ENCODE peak calls at places on chromosomes 12 and 14, in nine cellular contexts. Z is ovary, D is astrocyte of the cerebellum, V is mammary epithelial cell, G is GM10248, B is bronchial epithelial cell, H is HCT116, X is osteoblast, Y is neural crest cell. O is an unnamed sample.

GRCh38 chr12:100908501-100908900 is 113.9 kb downstream of the ANO4 start:
- DNase-seq in X (peak), H (no peak), Z (no peak), B (peak), G (no peak), Y (no peak), V (peak), D (no peak), O (no peak)

GRCh38 chr12:22609501-22609900 is 15.5 kb upstream of the ETNK1 start:
- DNase-seq in Y (no peak), X (no peak), Z (no peak), B (no peak), G (no peak), H (no peak), V (no peak), D (no peak), O (no peak)

GRCh38 chr14:86501611-86502010 is 971.7 kb downstream of the FLRT2 start:
- DNase-seq in G (no peak), H (no peak), B (no peak), D (no peak), V (no peak), Z (no peak), X (no peak), Y (no peak), O (no peak)

GRCh38 chr14:67674480-67675218 is at the start of gene VTI1B:
- DNase-seq in V (peak), G (peak), H (peak), Z (peak), B (peak), Y (peak), D (peak), X (peak), O (peak)

GRCh38 chr12:124947561-124948398 is 33.3 kb upstream of the UBC start:
- DNase-seq in Z (no peak), D (no peak), Y (no peak), G (no peak), B (no peak), V (no peak), H (no peak), X (peak), O (no peak)

GRCh38 chr14:92456215-92457017 is 57.2 kb upstream of the RIN3 start:
- DNase-seq in Z (no peak), V (peak), G (peak), Y (peak), H (peak), B (peak), X (peak), D (peak), O (peak)

GRCh38 chr12:117538032-117538690 is 176.7 kb upstream of the NOS1 start:
- DNase-seq in H (no peak), Z (no peak), D (no peak), G (no peak), Y (no peak), B (no peak), X (peak), V (no peak), O (no peak)

GRCh38 chr12:67474934-67475620 is 173.5 kb upstream of the DYRK2 start:
- DNase-seq in X (no peak), D (no peak), G (no peak), H (no peak), V (no peak), Y (no peak), Z (no peak), B (no peak), O (no peak)

GRCh38 chr12:64583395-64584172 is 26.7 kb upstream of the RASSF3 start:
- DNase-seq in X (peak), Z (no peak), H (no peak), D (no peak), B (no peak), G (no peak), Y (no peak), V (no peak), O (no peak)

GRCh38 chr12:126534495-126534894 is 1469.3 kb downstream of the AACS start:
- DNase-seq in D (no peak), Z (no peak), Y (no peak), B (no peak), X (no peak), V (no peak), G (no peak), H (no peak), O (no peak)

GRCh38 chr12:53754196-53754595 is 2.4 kb upstream of the CISTR start:
- DNase-seq in V (no peak), D (no peak), X (no peak), Z (no peak), G (no peak), Y (no peak), H (no peak), B (no peak), O (no peak)

GRCh38 chr12:99043319-99043914 is 398.3 kb downstream of the APAF1 start:
- DNase-seq in V (peak), B (peak), X (no peak), Z (peak), D (peak), G (peak), Y (peak), H (peak), O (no peak)

GRCh38 chr14:99325591-99325990 is 53.6 kb upstream of the BCL11B start:
- DNase-seq in Y (no peak), V (no peak), Z (no peak), X (no peak), H (no peak), B (no peak), D (no peak), G (peak), O (no peak)

GRCh38 chr12:80901661-80902060 is 36.1 kb downstream of the LIN7A start:
- DNase-seq in D (no peak), V (no peak), B (no peak), G (no peak), Y (no peak), H (no peak), Z (no peak), X (no peak), O (no peak)

GRCh38 chr14:87131879-87132278 is 861.1 kb downstream of the GALC start:
- DNase-seq in D (no peak), B (peak), H (no peak), G (no peak), Y (no peak), X (no peak), Z (no peak), V (peak), O (no peak)

GRCh38 chr12:66304296-66304915 is 2.1 kb downstream of the HELB start:
- DNase-seq in Y (no peak), B (no peak), H (no peak), G (no peak), Z (no peak), D (no peak), X (no peak), V (no peak), O (no peak)

GRCh38 chr14:56751471-56751870 is 58.8 kb downstream of the OTX2 start:
- DNase-seq in B (no peak), X (no peak), Z (no peak), H (no peak), G (no peak), Y (no peak), D (no peak), V (no peak), O (no peak)

GRCh38 chr12:108613548-108613947 is 15.7 kb upstream of the TMEM119 start:
- DNase-seq in H (no peak), G (peak), B (no peak), Z (no peak), V (no peak), D (no peak), X (peak), Y (no peak), O (no peak)

GRCh38 chr14:21136024-21136423 is 19.8 kb downstream of the OR5AU1 start:
- DNase-seq in V (no peak), G (peak), H (peak), B (peak), X (peak), D (no peak), Z (no peak), Y (no peak), O (no peak)

GRCh38 chr12:64001439-64001838 is 156.9 kb downstream of the SRGAP1 start:
- DNase-seq in Y (no peak), D (no peak), Z (no peak), B (no peak), G (no peak), X (no peak), H (no peak), V (peak), O (no peak)

GRCh38 chr12:18476866-18477265 is 215.5 kb downstream of the PIK3C2G start:
- DNase-seq in G (no peak), X (no peak), H (no peak), B (no peak), D (no peak), Y (no peak), V (no peak), Z (no peak), O (no peak)

GRCh38 chr12:119005832-119006360 is 24.6 kb downstream of the SRRM4 start:
- DNase-seq in D (no peak), Z (no peak), G (no peak), V (no peak), B (no peak), X (no peak), H (no peak), Y (no peak), O (no peak)

GRCh38 chr14:32567543-32568384 is 238.7 kb downstream of the AKAP6 start:
- DNase-seq in G (no peak), X (no peak), B (peak), D (no peak), Z (no peak), Y (no peak), H (no peak), V (no peak), O (no peak)

GRCh38 chr14:42111355-42111754 is 504.7 kb downstream of the LRFN5 start:
- DNase-seq in Y (no peak), D (no peak), H (no peak), V (peak), Z (no peak), B (peak), G (no peak), X (no peak), O (no peak)

GRCh38 chr14:91225025-91225424 is 19.5 kb downstream of the GPR68 start:
- DNase-seq in X (peak), D (no peak), B (peak), Z (no peak), V (peak), G (no peak), Y (no peak), H (no peak), O (no peak)

GRCh38 chr14:93648440-93649168 is 139.7 kb downstream of the PRIMA1 start:
- DNase-seq in Z (no peak), H (peak), V (peak), B (peak), X (no peak), D (no peak), Y (no peak), G (no peak), O (no peak)
- TF ChIP-seq CTCF in Z (no peak), H (peak), V (peak), B (peak), X (peak), D (peak), Y (peak), G (peak), O (peak)

GRCh38 chr12:591167-591570 is 72.1 kb downstream of the NINJ2 start:
- DNase-seq in V (no peak), D (no peak), G (no peak), B (no peak), X (no peak), Z (no peak), H (no peak), Y (no peak), O (no peak)
- TF ChIP-seq CTCF in V (no peak), D (no peak), G (no peak), B (no peak), X (no peak), Z (no peak), H (peak), Y (peak), O (no peak)

GRCh38 chr12:48019639-48020265 is 15.5 kb upstream of the COL2A1 start:
- DNase-seq in V (no peak), X (no peak), H (no peak), Y (no peak), D (no peak), Z (no peak), B (no peak), G (no peak), O (no peak)

GRCh38 chr12:48017496-48017895 is 13.2 kb upstream of the COL2A1 start:
- DNase-seq in X (no peak), Y (no peak), V (no peak), H (no peak), Z (no peak), B (no peak), G (no peak), D (no peak), O (no peak)

GRCh38 chr12:48017921-48018617 is 13.8 kb upstream of the COL2A1 start:
- DNase-seq in V (no peak), D (no peak), H (no peak), X (no peak), G (no peak), Z (no peak), B (no peak), Y (no peak), O (no peak)

GRCh38 chr12:48016373-48017020 is 12.2 kb upstream of the COL2A1 start:
- DNase-seq in H (no peak), Z (no peak), Y (no peak), V (no peak), D (no peak), X (no peak), B (no peak), G (no peak), O (no peak)

GRCh38 chr12:48018618-48018995 is 14.3 kb upstream of the COL2A1 start:
- DNase-seq in B (no peak), H (no peak), G (no peak), X (no peak), D (no peak), V (no peak), Z (no peak), Y (no peak), O (no peak)
- TF ChIP-seq CTCF in B (no peak), H (no peak), G (no peak), X (no peak), D (no peak), V (no peak), Z (no peak), Y (no peak), O (no peak)

DNA sequence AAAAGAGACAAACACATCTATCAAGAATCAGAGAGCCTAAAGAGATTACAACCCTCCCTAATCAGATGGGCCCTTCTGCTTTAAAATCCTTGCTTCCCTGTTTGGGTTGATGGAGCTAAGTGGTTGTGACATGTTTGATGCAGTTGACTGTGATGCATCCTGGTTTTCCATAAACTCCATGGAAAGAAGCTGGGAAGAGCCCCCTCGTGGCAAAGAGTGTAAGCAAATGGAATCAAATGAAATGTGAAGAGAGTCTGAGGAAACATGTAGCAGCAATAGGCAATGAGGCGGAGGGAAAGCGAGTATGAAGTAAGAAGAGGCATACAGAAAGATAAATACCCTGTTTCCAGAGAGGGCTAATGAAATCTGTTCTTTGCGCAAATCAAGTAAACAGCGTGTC is 70.4 kb upstream of the SLCO1C1 start:
- DNase-seq in G (no peak), H (peak), D (no peak), B (peak), Z (no peak), Y (peak), X (no peak), V (no peak), O (no peak)
- TF ChIP-seq CTCF in G (no peak), H (peak), D (peak), B (peak), Z (no peak), Y (peak), X (peak), V (no peak), O (peak)

GRCh38 chr12:52508211-52508610 is 12.0 kb downstream of the KRT5 start:
- DNase-seq in Y (no peak), X (no peak), Z (no peak), B (no peak), G (no peak), V (no peak), H (no peak), D (no peak), O (no peak)

GRCh38 chr12:52501490-52501889 is 8.4 kb upstream of the KRT6A start:
- DNase-seq in D (no peak), X (no peak), V (no peak), H (no peak), Z (no peak), Y (no peak), G (no peak), B (peak), O (no peak)

DNA sequence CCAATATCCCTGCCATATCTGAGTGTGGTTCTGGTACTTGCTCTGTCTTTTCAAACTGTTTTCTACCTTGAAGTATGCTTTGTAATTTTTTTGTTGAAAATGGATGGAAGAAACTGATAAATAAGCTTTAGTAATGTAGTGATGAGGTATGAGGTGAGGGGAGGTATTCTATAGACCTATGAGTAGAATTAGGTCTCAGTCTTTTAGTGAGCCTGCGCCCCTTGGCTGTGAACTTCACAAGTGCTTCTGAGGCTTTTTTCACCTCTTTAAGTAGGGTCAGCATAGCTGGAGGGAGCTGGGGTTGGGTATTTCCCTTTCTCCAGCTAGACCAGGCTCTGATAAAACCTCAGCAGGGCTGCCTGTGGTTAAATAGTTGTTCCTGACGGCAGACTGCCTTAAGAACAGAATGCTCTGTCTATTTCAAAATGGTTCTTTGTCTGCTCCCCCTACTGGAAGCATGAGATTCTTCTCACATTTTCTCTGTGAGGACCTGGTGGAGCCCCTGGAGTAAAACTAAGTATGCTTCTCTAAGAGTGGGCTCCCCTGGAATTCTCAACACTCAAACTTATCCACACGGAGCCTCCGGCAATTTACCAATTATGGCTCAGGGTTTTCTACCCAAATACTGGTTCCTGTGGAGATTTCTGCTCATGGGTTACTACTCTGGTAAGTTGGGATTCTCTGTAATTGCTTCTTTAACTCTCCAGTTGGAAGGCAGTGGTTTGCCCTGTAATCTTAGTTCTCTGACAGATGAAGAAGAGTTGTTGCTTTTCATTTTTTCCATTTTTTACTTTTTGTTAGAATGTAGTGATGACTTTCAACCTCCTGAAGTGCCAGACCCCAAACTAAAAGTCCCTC is 13.1 kb downstream of the KRT5 start:
- DNase-seq in G (no peak), Z (no peak), Y (peak), B (peak), D (peak), V (peak), H (no peak), X (no peak), O (no peak)
- TF ChIP-seq CTCF in G (peak), Z (no peak), Y (peak), B (peak), D (peak), V (peak), H (peak), X (peak), O (peak)

DNA sequence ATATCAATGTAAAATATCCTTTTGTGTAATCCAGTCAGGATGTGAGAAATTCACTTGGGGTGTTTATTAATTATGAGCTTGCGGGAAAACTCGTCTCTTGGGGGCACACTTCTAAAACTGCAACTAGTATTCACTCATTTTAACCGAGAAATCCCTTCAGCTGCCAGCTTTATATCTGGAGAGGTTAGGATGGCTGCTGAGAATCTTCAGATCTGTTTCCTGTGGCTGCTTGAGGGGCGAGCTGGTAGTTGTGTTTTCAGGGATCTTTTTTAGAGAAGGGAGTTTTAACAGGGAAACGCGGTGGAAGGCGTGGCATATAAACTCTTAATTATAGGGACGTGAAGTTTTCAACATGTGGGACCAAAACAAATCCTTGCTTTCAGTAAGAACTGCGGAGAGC is 833 bp downstream of the PPFIBP1 start:
- DNase-seq in V (no peak), D (no peak), G (no peak), X (no peak), B (peak), H (no peak), Z (peak), Y (no peak), O (no peak)
- TF ChIP-seq CTCF in V (no peak), D (no peak), G (peak), X (no peak), B (no peak), H (no peak), Z (peak), Y (peak), O (no peak)

DNA sequence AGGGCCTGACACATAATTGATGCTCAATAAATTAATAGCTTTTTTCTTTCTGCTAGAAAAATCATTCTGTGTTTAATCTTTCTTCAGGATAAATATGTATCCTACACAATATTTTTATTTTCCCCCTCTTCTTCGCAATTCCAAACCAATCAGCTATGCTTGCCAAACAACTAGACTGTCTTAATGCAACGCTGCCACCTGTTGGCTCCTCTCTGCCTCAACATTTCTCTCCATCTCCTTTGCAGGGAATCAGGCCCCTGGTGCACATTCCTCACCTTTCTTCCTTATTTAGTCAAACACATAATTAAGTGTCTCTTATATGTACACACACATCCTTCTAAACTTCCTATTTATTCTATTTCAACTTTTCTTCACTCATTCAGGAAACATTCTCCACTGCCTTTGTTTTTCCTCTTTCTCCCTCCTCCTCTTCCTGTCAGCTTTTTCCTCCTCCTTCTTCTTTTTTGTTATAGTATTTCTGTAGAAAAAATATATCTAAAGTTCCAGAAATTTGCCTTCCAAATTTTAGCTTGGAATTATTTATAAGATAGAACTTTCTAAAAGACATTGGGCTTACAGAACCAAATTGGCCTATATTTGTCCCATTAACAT is 406.0 kb downstream of the PRKD1 start:
- DNase-seq in H (no peak), B (peak), V (no peak), Y (no peak), X (no peak), D (no peak), Z (no peak), G (no peak), O (no peak)
- TF ChIP-seq CTCF in H (peak), B (peak), V (no peak), Y (peak), X (peak), D (peak), Z (no peak), G (no peak), O (no peak)

GRCh38 chr12:10853746-10854145 is 4.5 kb upstream of the PRR4 start:
- DNase-seq in X (no peak), B (no peak), V (no peak), H (no peak), G (no peak), Z (no peak), D (no peak), Y (no peak), O (no peak)
- TF ChIP-seq CTCF in X (no peak), B (no peak), V (no peak), H (no peak), G (no peak), Z (no peak), D (no peak), Y (no peak), O (no peak)